ENCODE peak calls at places on chromosomes 5 and 9, in seven cellular contexts. Z is GM10248, T is colonic mucosa, J is progenitor cell of endocrine pancreas, E is NB4, C is hepatocyte, U is suprapubic skin. P is an unnamed sample.

GRCh38 chr5:159052282-159053011 is 47.3 kb downstream of the EBF1 start:
- DNase-seq in Z (no peak), E (no peak), C (no peak), U (no peak), T (no peak), J (no peak), P (no peak)

GRCh38 chr5:15013654-15014463 is 142.3 kb upstream of the ANKH start:
- DNase-seq in Z (peak; percentile 35), J (no peak), E (peak; percentile 58), T (no peak), U (no peak), C (peak; percentile 84), P (peak; percentile 17)

GRCh38 chr9:27053369-27054057 is 48.0 kb upstream of the LRRC19 start:
- DNase-seq in E (no peak), J (no peak), C (no peak), Z (no peak), T (no peak), U (no peak), P (peak; percentile 20)

GRCh38 chr5:1827410-1828397 is 26.5 kb downstream of the NDUFS6 start:
- DNase-seq in C (no peak), J (no peak), E (no peak), T (no peak), Z (no peak), U (peak; percentile 48), P (no peak)

GRCh38 chr9:34984049-34984448 is 5.5 kb upstream of the DNAJB5 start:
- DNase-seq in Z (no peak), T (no peak), U (no peak), E (peak; percentile 79), J (peak; percentile 59), C (peak; percentile 80), P (peak; percentile 52)

GRCh38 chr9:23586906-23587305 is 239.1 kb downstream of the ELAVL2 start:
- DNase-seq in C (no peak), E (peak; percentile 1), U (no peak), J (no peak), T (no peak), Z (no peak), P (no peak)

GRCh38 chr5:5421149-5421960 is 1.1 kb upstream of the ICE1 start:
- DNase-seq in Z (no peak), J (no peak), T (peak; percentile 38), U (no peak), E (peak; percentile 68), C (peak; percentile 11), P (peak; percentile 9)

GRCh38 chr9:78821126-78821822 is 524.3 kb downstream of the PSAT1 start:
- DNase-seq in U (no peak), Z (peak; percentile 30), T (no peak), J (no peak), E (peak; percentile 42), C (peak; percentile 51), P (peak; percentile 5)

GRCh38 chr5:106376522-106376921 is 1294.2 kb downstream of the EFNA5 start:
- DNase-seq in J (no peak), C (no peak), E (peak; percentile 17), U (no peak), T (no peak), Z (no peak), P (no peak)

GRCh38 chr5:141094481-141095262 is at the start of gene PCDHB2:
- DNase-seq in J (peak; percentile 49), T (no peak), Z (no peak), E (peak; percentile 61), U (no peak), C (peak; percentile 93), P (peak; percentile 82)

GRCh38 chr5:173884402-173885053 is 3.6 kb upstream of the CPEB4 start:
- DNase-seq in C (peak; percentile 37), J (no peak), Z (no peak), T (peak; percentile 78), U (no peak), E (peak; percentile 45), P (no peak)

GRCh38 chr9:136328622-136329041 is 1.3 kb downstream of the GPSM1 start:
- DNase-seq in J (no peak), C (peak; percentile 73), U (no peak), E (no peak), T (no peak), Z (no peak), P (no peak)

GRCh38 chr9:135666534-135667402 is 3.7 kb downstream of the LCN9 start:
- DNase-seq in T (no peak), C (no peak), U (peak; percentile 59), E (no peak), Z (peak; percentile 6), J (no peak), P (no peak)

GRCh38 chr5:122999947-123000563 is 36.5 kb downstream of the PPIC start:
- DNase-seq in T (peak; percentile 18), C (peak; percentile 32), U (no peak), Z (peak; percentile 76), J (no peak), E (peak; percentile 56), P (peak; percentile 80)

GRCh38 chr9:81082251-81082650 is 607.1 kb downstream of the TLE1 start:
- DNase-seq in U (no peak), E (no peak), J (no peak), T (no peak), Z (no peak), C (no peak), P (no peak)

GRCh38 chr5:9124837-9125236 is 421.0 kb downstream of the SEMA5A start:
- DNase-seq in J (no peak), T (no peak), E (no peak), Z (no peak), C (no peak), U (no peak), P (no peak)

GRCh38 chr5:134133213-134133994 is 18.9 kb downstream of the TCF7 start:
- DNase-seq in Z (no peak), C (no peak), J (no peak), E (no peak), U (peak; percentile 68), T (no peak), P (no peak)

GRCh38 chr9:133268335-133269056 is 6.5 kb downstream of the ABO start:
- DNase-seq in U (peak; percentile 8), Z (no peak), E (no peak), T (peak; percentile 16), C (no peak), J (no peak), P (no peak)

GRCh38 chr9:137581361-137582285 is 2.9 kb upstream of the DPH7 start:
- DNase-seq in J (no peak), E (no peak), T (no peak), C (no peak), U (no peak), Z (no peak), P (no peak)

GRCh38 chr5:119255571-119256356 is 100.1 kb upstream of the TNFAIP8 start:
- DNase-seq in Z (peak; percentile 21), T (peak; percentile 87), J (no peak), U (no peak), E (peak; percentile 38), C (peak; percentile 42), P (no peak)
- TF ChIP-seq CTCF in Z (no peak), T (peak; percentile 36), J (no peak), U (no peak), E (no peak), C (peak; percentile 16), P (no peak)

DNA sequence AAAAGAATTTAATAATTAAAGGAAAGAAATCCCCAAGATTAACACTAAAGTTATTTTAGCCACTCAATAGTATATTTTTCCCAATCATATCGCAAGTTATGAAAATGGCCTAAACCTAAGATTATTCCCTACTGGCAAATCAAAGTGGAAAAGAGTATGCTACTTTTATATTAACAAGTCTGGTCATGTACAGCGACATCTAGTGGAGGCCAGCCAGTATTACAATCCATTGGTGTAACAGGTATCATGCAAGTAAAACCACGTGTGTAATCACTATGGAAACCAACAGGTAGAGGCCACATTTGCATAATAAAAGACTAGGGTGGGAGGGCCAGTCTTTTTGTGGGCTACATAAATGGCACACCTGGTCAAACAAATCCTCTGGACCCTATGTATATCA is 976.4 kb upstream of the CDH9 start:
- DNase-seq in T (no peak), C (no peak), J (no peak), U (no peak), Z (no peak), E (peak; percentile 42), P (no peak)
- TF ChIP-seq CTCF in T (no peak), C (no peak), J (peak; percentile 27), U (no peak), Z (peak; percentile 35), E (peak; percentile 67), P (peak; percentile 69)

GRCh38 chr5:33438996-33439395 is 1.8 kb upstream of the TARS1 start:
- DNase-seq in U (no peak), C (no peak), Z (no peak), T (no peak), E (no peak), J (no peak), P (no peak)

GRCh38 chr5:33444542-33444941 is 3.8 kb downstream of the TARS1 start:
- DNase-seq in E (no peak), T (no peak), U (no peak), J (no peak), Z (no peak), C (no peak), P (no peak)

GRCh38 chr5:33439905-33440481 is 772 bp upstream of the TARS1 start:
- DNase-seq in J (no peak), C (no peak), T (no peak), Z (no peak), E (no peak), U (no peak), P (no peak)

GRCh38 chr5:33441241-33441844 is 578 bp downstream of the TARS1 start:
- DNase-seq in T (peak; percentile 42), C (peak; percentile 38), J (no peak), Z (peak; percentile 33), U (no peak), E (peak; percentile 88), P (peak; percentile 18)

DNA sequence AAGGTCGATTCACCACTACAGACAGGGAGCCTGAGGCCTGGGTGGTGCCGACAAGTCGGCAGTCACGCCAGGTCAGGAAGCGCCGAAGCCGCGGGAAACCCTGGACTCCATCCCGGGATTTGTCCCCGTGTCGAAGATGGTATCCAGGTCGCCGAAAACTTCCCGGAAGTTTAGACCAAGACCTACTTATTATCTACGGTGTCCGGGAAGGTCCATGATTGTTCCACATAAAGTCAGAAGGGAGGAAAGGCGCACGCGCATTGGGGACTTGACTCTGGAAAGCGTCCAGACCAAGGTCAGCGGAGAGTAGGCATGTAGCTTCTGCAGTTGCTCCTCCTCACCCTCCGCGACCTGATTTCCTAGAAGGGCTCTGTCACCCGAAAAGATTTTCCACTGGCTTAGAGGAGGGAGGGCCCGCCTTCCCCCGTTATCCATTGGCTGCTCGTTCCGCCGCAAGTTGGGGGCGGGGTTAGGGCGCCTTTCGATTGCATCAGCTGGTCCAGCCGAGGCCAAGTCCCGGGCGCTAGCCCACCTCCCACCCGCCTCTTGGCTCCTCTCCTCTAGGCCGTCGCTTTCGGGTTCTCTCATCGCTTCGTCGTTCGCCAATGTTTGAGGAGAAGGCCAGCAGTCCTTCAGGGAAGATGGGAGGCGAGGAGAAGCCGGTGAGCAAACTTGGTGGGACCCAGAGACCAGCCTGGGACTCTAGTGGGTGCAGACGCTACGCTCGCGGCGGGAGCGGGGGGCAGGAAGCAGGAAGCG is at the start of gene TARS1:
- DNase-seq in T (peak; percentile 99), U (peak; percentile 98), Z (peak; percentile 96), J (peak; percentile 96), C (peak; percentile 99), E (peak; percentile 100), P (peak; percentile 96)
- TF ChIP-seq CTCF in T (no peak), U (no peak), Z (no peak), J (no peak), C (no peak), E (no peak), P (no peak)

DNA sequence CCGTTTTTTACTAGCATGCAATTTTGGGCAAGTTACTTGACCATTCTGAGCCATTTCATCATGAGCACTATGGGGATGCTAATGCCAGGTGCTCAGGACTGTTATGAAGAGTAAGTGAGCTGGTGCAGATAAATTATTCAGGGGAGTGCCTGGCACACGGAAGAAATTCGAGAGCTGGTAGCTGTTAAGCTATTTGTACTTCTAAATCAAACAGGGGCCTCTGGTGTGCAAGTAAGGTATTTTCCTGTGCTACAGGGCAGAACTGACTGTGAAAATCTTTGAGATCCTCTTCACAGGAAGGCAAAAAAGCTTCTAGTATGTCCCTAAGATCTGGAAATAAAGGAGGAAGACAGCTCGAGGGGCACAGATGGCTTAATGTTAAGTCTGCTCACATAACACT is 106.3 kb upstream of the SPOCK1 start:
- DNase-seq in C (no peak), T (no peak), E (no peak), J (no peak), Z (no peak), U (no peak), P (no peak)
- TF ChIP-seq CTCF in C (no peak), T (no peak), E (no peak), J (no peak), Z (no peak), U (no peak), P (no peak)